ENCODE peak calls at places on chromosomes 12 and 14, in four cellular contexts. F is esophagus squamous epithelium, G is sigmoid colon, V is AG04449. C is an unnamed sample.

GRCh38 chr14:55749201-55749812 is 169.3 kb downstream of the KTN1 start:
- DNase-seq in F (no peak), V (no peak), G (no peak), C (no peak)

GRCh38 chr14:21090194-21090939 is 8.1 kb downstream of the ZNF219 start:
- DNase-seq in G (no peak), V (no peak), F (no peak), C (no peak)

GRCh38 chr12:107317751-107318553 is 224.6 kb upstream of the CRY1 start:
- DNase-seq in G (no peak), F (peak; percentile 8), V (peak; percentile 41), C (peak; percentile 84)

GRCh38 chr12:119176267-119177055 is 2.3 kb upstream of the HSPB8 start:
- DNase-seq in F (peak; percentile 14), G (peak; percentile 99), V (peak; percentile 74), C (peak; percentile 91)

GRCh38 chr14:20489093-20489994 is 16.0 kb upstream of the RNASE10 start:
- DNase-seq in V (no peak), G (no peak), F (no peak), C (no peak)

GRCh38 chr14:76872796-76873432 is 46.7 kb downstream of the LRRC74A start:
- DNase-seq in F (no peak), G (peak; percentile 77), V (no peak), C (peak; percentile 40)

GRCh38 chr14:46902837-46903236 is 251.3 kb upstream of the RPL10L start:
- DNase-seq in G (no peak), V (no peak), F (no peak), C (no peak)

GRCh38 chr12:121807656-121808347 is 4.0 kb downstream of the SETD1B start:
- DNase-seq in V (no peak), G (no peak), F (no peak), C (no peak)

GRCh38 chr14:93734086-93734822 is 54.0 kb downstream of the PRIMA1 start:
- DNase-seq in F (no peak), V (no peak), G (no peak), C (no peak)

GRCh38 chr12:130362060-130362459 is 24.4 kb downstream of the PIWIL1 start:
- DNase-seq in G (no peak), F (no peak), V (no peak), C (no peak)

GRCh38 chr14:88962356-88962755 is 137.9 kb downstream of the TTC8 start:
- DNase-seq in G (no peak), F (no peak), V (no peak), C (no peak)

GRCh38 chr14:55381561-55381960 is 30.1 kb downstream of the ATG14 start:
- DNase-seq in V (no peak), G (no peak), F (no peak), C (no peak)

GRCh38 chr14:51828017-51828797 is 32.2 kb upstream of the GNG2 start:
- DNase-seq in F (no peak), V (no peak), G (no peak), C (no peak)

GRCh38 chr12:56634242-56634836 is 4.2 kb upstream of the BAZ2A start:
- DNase-seq in G (no peak), V (no peak), F (no peak), C (no peak)

GRCh38 chr14:36996857-36997590 is 175.4 kb downstream of the SLC25A21 start:
- DNase-seq in V (no peak), G (no peak), F (no peak), C (no peak)

GRCh38 chr14:93009471-93010117 is 86.6 kb downstream of the CHGA start:
- DNase-seq in V (no peak), G (peak; percentile 85), F (no peak), C (peak; percentile 33)

GRCh38 chr12:111211910-111212757 is 156.8 kb downstream of the PHETA1 start:
- DNase-seq in V (no peak), G (no peak), F (no peak), C (peak; percentile 2)

GRCh38 chr14:70897475-70897874 is 9.8 kb upstream of the PCNX1 start:
- DNase-seq in G (no peak), F (no peak), V (peak; percentile 67), C (peak; percentile 65)

GRCh38 chr14:93954900-93955891 is 21.2 kb downstream of the ASB2 start:
- DNase-seq in G (no peak), V (no peak), F (peak; percentile 26), C (no peak)

DNA sequence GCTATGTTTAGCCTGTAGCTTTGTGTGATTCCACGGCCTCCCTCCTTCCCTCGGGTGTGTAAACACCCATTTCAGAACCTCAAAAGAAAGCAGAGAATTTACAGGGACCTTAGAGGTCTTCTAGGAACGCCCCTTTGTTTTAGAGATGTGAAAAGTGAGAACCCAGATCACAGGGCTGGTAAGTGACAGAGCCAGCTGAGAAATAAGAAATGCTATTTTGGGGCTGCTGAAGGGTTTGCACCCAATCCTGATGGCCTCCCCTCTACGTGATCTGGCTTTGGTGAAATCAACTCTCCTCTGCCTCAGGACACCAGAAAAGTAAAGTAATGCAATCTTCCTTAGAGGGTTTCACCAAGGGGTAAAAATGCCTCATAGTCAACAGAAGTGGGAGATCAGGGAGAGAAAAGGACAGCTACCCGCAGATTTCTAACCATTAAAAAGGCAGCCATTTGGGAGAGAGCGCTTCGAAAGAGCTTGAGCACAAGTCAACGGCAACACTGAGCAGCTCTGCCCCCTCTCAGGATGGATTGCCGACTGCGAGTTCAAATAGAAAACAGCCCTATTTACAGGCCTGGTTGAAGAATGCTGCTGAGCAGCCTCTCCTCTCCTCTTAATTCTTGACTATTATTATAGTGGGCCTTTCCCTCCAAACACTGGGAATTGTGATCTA is 78.5 kb upstream of the RASSF3 start:
- DNase-seq in V (no peak), F (no peak), G (no peak), C (no peak)
- H3K4me3 ChIP-seq in V (no peak overlapping the region), F (no peak overlapping the region), G (no peak overlapping the region), C (no peak overlapping the region)

DNA sequence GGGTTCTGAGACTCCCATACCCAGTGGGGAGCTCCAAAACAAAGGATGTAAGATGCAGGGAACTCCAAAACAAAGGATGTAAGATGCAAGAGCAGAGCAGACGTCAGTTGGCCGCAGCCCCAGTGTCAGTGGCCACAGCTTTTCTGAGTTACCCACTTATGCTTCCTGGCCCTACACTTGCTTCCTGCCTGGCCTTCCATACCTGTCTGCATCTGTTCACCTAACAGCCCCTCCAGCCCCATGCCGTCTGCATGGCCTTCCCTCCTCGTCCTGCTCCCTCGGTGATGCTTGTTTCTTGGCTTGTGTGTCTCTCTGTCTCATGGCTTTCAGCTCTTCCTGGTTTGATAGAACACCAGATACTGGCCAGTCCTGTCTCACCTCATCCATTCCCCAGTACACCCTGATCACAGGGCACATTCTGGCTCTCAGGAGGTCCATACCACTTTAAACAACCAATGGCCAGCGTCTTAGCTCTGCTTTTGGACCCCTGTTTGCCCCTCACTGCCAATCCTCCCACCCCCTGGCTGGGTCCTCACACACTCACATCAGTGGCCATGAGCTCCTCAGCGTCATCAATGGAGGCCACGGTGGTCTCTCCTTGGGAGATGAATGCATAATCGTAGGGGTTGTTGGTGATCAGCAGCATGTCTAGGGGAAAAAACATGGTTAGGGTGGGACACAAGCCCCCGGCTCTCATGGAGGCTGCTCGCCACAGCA is 5.3 kb downstream of the MYH7 start:
- DNase-seq in V (no peak), F (no peak), G (peak; percentile 41), C (no peak)
- H3K4me3 ChIP-seq in V (no peak overlapping the region), F (no peak overlapping the region), G (no peak overlapping the region), C (no peak overlapping the region)

GRCh38 chr14:99166506-99166905 is 105.5 kb downstream of the BCL11B start:
- DNase-seq in F (no peak), V (no peak), G (no peak), C (no peak)

GRCh38 chr14:99158646-99159165 is 113.3 kb downstream of the BCL11B start:
- DNase-seq in V (no peak), G (peak; percentile 48), F (no peak), C (no peak)

GRCh38 chr14:99164712-99165111 is 107.3 kb downstream of the BCL11B start:
- DNase-seq in F (no peak), G (no peak), V (no peak), C (no peak)

GRCh38 chr14:99159341-99160340 is 112.4 kb downstream of the BCL11B start:
- DNase-seq in F (no peak), V (no peak), G (peak; percentile 48), C (no peak)

DNA sequence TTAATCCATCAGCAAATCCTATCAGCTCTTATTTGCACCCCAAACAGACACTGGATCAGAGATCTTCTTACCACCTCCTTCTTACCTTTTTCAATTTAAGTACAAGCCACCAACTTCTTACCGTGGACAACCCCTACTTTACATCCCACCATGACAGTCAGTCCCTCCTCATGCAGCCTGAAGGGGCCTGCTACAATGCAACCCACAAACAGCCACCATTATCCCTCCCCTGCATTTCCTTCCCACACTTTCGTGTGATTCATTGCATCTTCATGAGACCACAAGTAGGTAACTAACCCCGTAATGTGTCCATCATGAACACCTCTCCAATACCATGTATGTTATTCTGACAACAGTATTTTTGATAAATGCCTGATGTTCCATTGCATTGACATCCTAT is 108.6 kb downstream of the BCL11B start:
- DNase-seq in G (peak; percentile 17), F (no peak), V (no peak), C (no peak)
- H3K4me3 ChIP-seq in G (no peak overlapping the region), F (no peak overlapping the region), V (no peak overlapping the region), C (no peak overlapping the region)

DNA sequence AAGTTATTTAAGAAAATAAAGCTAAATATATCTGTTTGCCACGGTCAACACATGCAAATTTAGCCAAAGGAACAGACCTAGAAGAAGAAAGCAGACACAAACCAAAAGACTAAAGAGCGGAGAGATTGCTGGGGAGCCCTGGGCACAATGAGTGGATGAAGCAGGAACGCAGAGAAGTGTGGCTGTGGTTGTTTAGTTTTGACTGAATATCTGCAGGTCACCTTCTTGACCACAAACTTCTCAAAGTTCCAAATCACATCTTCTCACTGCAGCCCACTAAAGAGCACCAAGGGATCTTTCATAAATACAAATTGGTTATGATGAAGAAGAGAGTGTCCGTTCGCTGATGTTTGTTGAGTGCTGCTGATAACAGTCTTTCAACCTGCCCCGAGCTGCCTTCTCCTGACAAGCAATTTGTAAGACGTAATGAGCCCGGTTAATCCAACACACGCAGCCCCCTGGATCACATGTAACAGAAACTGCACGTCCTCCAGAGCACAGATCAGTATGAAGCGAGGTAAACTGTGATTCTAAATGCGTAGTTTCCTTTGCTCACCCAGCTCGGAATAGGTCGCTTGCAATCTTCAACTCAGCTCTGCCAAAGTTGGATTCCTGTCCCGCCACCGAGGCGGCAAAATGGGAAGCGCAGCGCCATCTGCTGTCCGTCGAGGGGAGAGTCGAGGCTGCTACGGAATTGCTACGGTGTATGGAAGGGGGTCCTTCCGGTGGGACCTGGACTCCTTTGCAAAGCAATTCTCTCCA is 120.8 kb downstream of the GXYLT1 start:
- DNase-seq in F (no peak), G (peak; percentile 82), V (no peak), C (peak; percentile 69)
- H3K4me3 ChIP-seq in F (peak overlapping the region; percentile 60), G (peak overlapping the region; percentile 34), V (peak overlapping the region; percentile 52), C (peak overlapping the region; percentile 49)

GRCh38 chr14:73786942-73787759 is 64.5 kb upstream of the PTGR2 start:
- DNase-seq in V (no peak), G (peak; percentile 85), F (no peak), C (no peak)

GRCh38 chr14:73786632-73786941 is 65.0 kb upstream of the PTGR2 start:
- DNase-seq in F (no peak), V (no peak), G (peak; percentile 76), C (peak; percentile 59)

GRCh38 chr14:73787760-73788508 is 63.7 kb upstream of the PTGR2 start:
- DNase-seq in G (peak; percentile 52), F (no peak), V (no peak), C (peak; percentile 75)

GRCh38 chr14:73789996-73790581 is 61.5 kb upstream of the PTGR2 start:
- DNase-seq in G (peak; percentile 95), V (peak; percentile 89), F (no peak), C (peak; percentile 97)

GRCh38 chr14:73788871-73789590 is 62.6 kb upstream of the PTGR2 start:
- DNase-seq in V (no peak), F (no peak), G (peak; percentile 62), C (peak; percentile 51)
- H3K4me3 ChIP-seq in V (no peak overlapping the region), F (peak overlapping the region; percentile 91), G (no peak overlapping the region), C (peak overlapping the region; percentile 13)